ENCODE peak calls at places on chromosomes 2 and 18, in nine cellular contexts. O is NB4, Y is GM12891, J is HCT116, W is uterus, X is body of pancreas, V is A549, N is esophagus squamous epithelium, K is transverse colon. T is an unnamed sample.

GRCh38 chr2:165122521-165122920 is 81.3 kb downstream of the SCN3A start:
- DNase-seq in W (no peak), Y (no peak), N (no peak), X (no peak), V (no peak), O (no peak), J (no peak), K (no peak), T (no peak)

GRCh38 chr2:20542761-20543578 is 96.1 kb downstream of the RHOB start:
- DNase-seq in X (no peak), W (peak; percentile 49), V (no peak), Y (no peak), K (no peak), N (no peak), O (no peak), J (no peak), T (no peak)

GRCh38 chr2:223621901-223622300 is 19.7 kb upstream of the SCG2 start:
- DNase-seq in W (no peak), O (no peak), K (no peak), V (no peak), Y (no peak), J (no peak), N (no peak), X (no peak), T (no peak)

GRCh38 chr2:45849491-45850283 is 198.2 kb downstream of the PRKCE start:
- DNase-seq in Y (no peak), V (no peak), N (no peak), O (no peak), K (no peak), J (no peak), W (no peak), X (no peak), T (no peak)

GRCh38 chr2:110973275-110973674 is 147.4 kb upstream of the BCL2L11 start:
- DNase-seq in Y (no peak), K (no peak), O (no peak), J (no peak), X (no peak), N (no peak), W (no peak), V (no peak), T (no peak)

GRCh38 chr18:79631761-79632446 is 47.7 kb upstream of the CTDP1 start:
- DNase-seq in O (no peak), X (no peak), V (no peak), Y (no peak), K (no peak), W (no peak), J (no peak), N (no peak), T (no peak)

GRCh38 chr2:62654423-62654791 is 51.1 kb upstream of the EHBP1 start:
- DNase-seq in J (no peak), K (no peak), Y (no peak), X (no peak), O (no peak), W (no peak), N (no peak), V (no peak), T (peak; percentile 30)

GRCh38 chr2:121036226-121036692 is 248.7 kb downstream of the TFCP2L1 start:
- DNase-seq in N (no peak), X (peak; percentile 32), O (no peak), W (no peak), J (no peak), Y (no peak), V (no peak), K (no peak), T (no peak)

GRCh38 chr18:80181642-80182461 is 65.5 kb downstream of the PARD6G start:
- DNase-seq in X (no peak), V (no peak), Y (no peak), N (no peak), K (no peak), W (no peak), J (no peak), O (peak; percentile 60), T (no peak)

GRCh38 chr2:191051177-191051576 is 37.2 kb upstream of the STAT1 start:
- DNase-seq in O (no peak), K (no peak), J (no peak), V (no peak), W (no peak), Y (no peak), N (no peak), X (no peak), T (no peak)

GRCh38 chr18:13577091-13577697 is 149.2 kb downstream of the FAM210A start:
- DNase-seq in Y (peak; percentile 43), J (no peak), O (peak; percentile 76), X (no peak), W (no peak), N (no peak), K (no peak), V (no peak), T (no peak)

GRCh38 chr2:69017876-69018275 is 4.9 kb downstream of the ANTXR1 start:
- DNase-seq in O (no peak), Y (no peak), K (no peak), W (no peak), X (no peak), N (no peak), V (no peak), J (no peak), T (no peak)

GRCh38 chr18:46628206-46628605 is 28.8 kb downstream of the LOXHD1 start:
- DNase-seq in N (no peak), X (no peak), W (no peak), J (no peak), Y (no peak), K (no peak), V (no peak), O (no peak), T (no peak)

GRCh38 chr2:167750675-167751074 is 496.7 kb downstream of the STK39 start:
- DNase-seq in V (no peak), Y (no peak), N (no peak), X (no peak), W (no peak), O (no peak), K (no peak), J (no peak), T (no peak)

GRCh38 chr2:128812183-128812940 is 493.7 kb upstream of the HS6ST1 start:
- DNase-seq in X (no peak), W (no peak), K (no peak), Y (no peak), O (no peak), V (no peak), N (no peak), J (no peak), T (no peak)

GRCh38 chr2:127589876-127590275 is 54.4 kb downstream of the MYO7B start:
- DNase-seq in Y (no peak), K (no peak), O (no peak), N (no peak), W (no peak), V (no peak), J (no peak), X (no peak), T (no peak)

DNA sequence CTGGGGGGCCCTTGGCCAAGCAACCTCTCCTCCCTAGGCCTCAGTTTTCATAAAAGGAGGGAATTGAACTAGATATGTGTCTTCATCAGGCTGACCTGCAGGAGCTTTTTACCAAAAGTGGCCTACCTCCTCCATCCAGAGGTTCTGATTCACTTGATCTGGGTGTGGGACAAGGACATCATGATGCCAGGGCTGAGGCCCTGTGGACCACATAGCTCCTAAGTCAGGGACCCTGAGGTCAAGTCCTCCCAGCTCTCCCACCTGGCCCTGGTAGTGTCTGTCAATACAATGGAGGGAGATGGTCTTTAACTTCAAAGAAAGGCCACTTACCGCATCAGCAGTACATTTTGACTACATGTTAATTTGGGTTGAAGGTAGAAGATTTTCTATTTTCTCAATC is 10.4 kb downstream of the IL1RN start:
- DNase-seq in Y (no peak), N (no peak), X (no peak), V (no peak), J (no peak), K (no peak), O (no peak), W (no peak), T (no peak)
- TF ChIP-seq POLR2A in Y (no peak), N (no peak), X (no peak), V (no peak), J (no peak), K (no peak), O (no peak), W (no peak), T (no peak)

GRCh38 chr18:7566587-7567486 is at the start of gene PTPRM:
- DNase-seq in O (peak; percentile 62), K (peak; percentile 72), X (peak; percentile 88), W (peak; percentile 86), Y (peak; percentile 72), J (peak; percentile 1), V (peak; percentile 52), N (peak; percentile 13), T (peak; percentile 65)
- TF ChIP-seq POLR2A in O (no peak), K (no peak), X (peak; percentile 73), W (peak; percentile 93), Y (no peak), J (no peak), V (peak; percentile 20), N (peak; percentile 60), T (peak; percentile 63)

GRCh38 chr2:187499941-187500532 is 52.0 kb upstream of the CALCRL start:
- DNase-seq in X (peak; percentile 74), O (peak; percentile 54), Y (no peak), N (no peak), K (peak; percentile 57), W (peak; percentile 55), V (peak; percentile 19), J (peak; percentile 54), T (peak; percentile 6)

GRCh38 chr2:187497858-187498463 is 49.9 kb upstream of the CALCRL start:
- DNase-seq in W (no peak), X (no peak), O (peak; percentile 17), J (peak; percentile 22), Y (no peak), N (no peak), V (no peak), K (no peak), T (no peak)

GRCh38 chr2:187497140-187497539 is 49.1 kb upstream of the CALCRL start:
- DNase-seq in X (no peak), W (no peak), V (no peak), Y (no peak), K (no peak), N (no peak), J (no peak), O (no peak), T (no peak)

GRCh38 chr2:187502467-187502866 is 51.8 kb downstream of the TFPI start:
- DNase-seq in O (no peak), V (no peak), W (no peak), X (no peak), Y (no peak), N (no peak), J (no peak), K (no peak), T (no peak)

GRCh38 chr2:187500585-187501359 is 52.7 kb upstream of the CALCRL start:
- DNase-seq in K (no peak), O (peak; percentile 45), N (no peak), J (peak; percentile 23), V (peak; percentile 25), W (no peak), Y (no peak), X (no peak), T (no peak)
- TF ChIP-seq POLR2A in K (no peak), O (no peak), N (no peak), J (no peak), V (no peak), W (no peak), Y (no peak), X (no peak), T (no peak)

DNA sequence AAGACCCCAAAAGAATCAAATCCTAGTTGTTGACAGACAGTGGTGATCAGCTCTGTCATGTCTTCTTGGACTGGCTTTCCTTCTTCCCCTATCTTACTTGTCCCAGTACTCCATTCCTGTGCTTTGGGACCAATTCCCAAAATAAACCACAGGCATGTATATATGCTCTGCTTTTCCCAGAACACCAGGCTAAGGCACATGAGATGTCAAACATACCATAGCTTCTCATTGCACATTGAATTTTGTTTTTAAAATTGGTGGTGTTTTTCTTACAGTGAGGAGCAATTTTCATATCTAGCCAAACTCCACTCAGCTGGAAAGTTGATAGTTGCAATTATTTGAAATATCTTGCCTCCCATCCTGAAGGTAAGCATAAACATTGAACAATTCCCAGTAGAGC is 88.9 kb upstream of the RGPD4 start:
- DNase-seq in K (no peak), O (no peak), J (no peak), V (no peak), Y (no peak), W (no peak), N (no peak), X (no peak), T (no peak)
- TF ChIP-seq POLR2A in K (no peak), O (no peak), J (no peak), V (no peak), Y (no peak), W (no peak), N (no peak), X (no peak), T (no peak)

T was measured in H54.